ENCODE peak calls at places on chromosomes 5 and 9, in seven cellular contexts. U is ovary, Q is BE2C, F is AG04450, E is brain microvascular endothelial cell, R is GM12878, J is HCT116. D is an unnamed sample.

GRCh38 chr5:59367791-59368394 is 525.6 kb downstream of the PDE4D start:
- DNase-seq in U (peak), Q (peak), F (peak), E (peak), R (no peak), J (peak), D (peak)

GRCh38 chr9:119961774-119962408 is 592.7 kb upstream of the BRINP1 start:
- DNase-seq in U (no peak), Q (peak), F (no peak), E (peak), R (no peak), J (peak), D (no peak)

GRCh38 chr5:89120719-89121118 is 237.7 kb upstream of the MEF2C start:
- DNase-seq in U (no peak), Q (no peak), F (no peak), E (no peak), R (no peak), J (no peak), D (peak)

GRCh38 chr5:22372376-22372775 is 480.8 kb downstream of the CDH12 start:
- DNase-seq in U (no peak), Q (no peak), F (peak), E (no peak), R (no peak), J (no peak), D (no peak)

GRCh38 chr5:6342689-6343315 is 35.5 kb downstream of the MED10 start:
- DNase-seq in U (no peak), Q (no peak), F (no peak), E (no peak), R (no peak), J (no peak), D (no peak)

GRCh38 chr9:115628426-115628825 is 510.5 kb upstream of the TNC start:
- DNase-seq in U (no peak), Q (no peak), F (no peak), E (no peak), R (no peak), J (no peak), D (no peak)

GRCh38 chr5:100595152-100595811 is 60.1 kb downstream of the FAM174A start:
- DNase-seq in U (no peak), Q (no peak), F (peak), E (peak), R (no peak), J (no peak), D (peak)

GRCh38 chr5:141889282-141889871 is 11.2 kb upstream of the PCDH1 start:
- DNase-seq in U (no peak), Q (no peak), F (no peak), E (no peak), R (no peak), J (no peak), D (peak)

GRCh38 chr9:86531273-86531672 is 177.1 kb upstream of the TUT7 start:
- DNase-seq in U (no peak), Q (no peak), F (no peak), E (no peak), R (no peak), J (no peak), D (no peak)

GRCh38 chr9:3863114-3863528 is 337.3 kb upstream of the RFX3 start:
- DNase-seq in U (no peak), Q (no peak), F (no peak), E (peak), R (no peak), J (peak), D (peak)

GRCh38 chr5:16957305-16958165 is 21.4 kb upstream of the MYO10 start:
- DNase-seq in U (no peak), Q (no peak), F (peak), E (peak), R (no peak), J (no peak), D (peak)

GRCh38 chr5:58887311-58887710 is 304.4 kb downstream of the RAB3C start:
- DNase-seq in U (no peak), Q (no peak), F (no peak), E (no peak), R (no peak), J (no peak), D (no peak)

GRCh38 chr9:110192531-110193326 is 15.2 kb downstream of the C9orf152 start:
- DNase-seq in U (peak), Q (no peak), F (peak), E (peak), R (no peak), J (no peak), D (peak)

GRCh38 chr9:127349483-127350127 is 47.4 kb upstream of the SLC2A8 start:
- DNase-seq in U (no peak), Q (no peak), F (no peak), E (no peak), R (no peak), J (no peak), D (no peak)

GRCh38 chr9:85502815-85503643 is 238.7 kb downstream of the AGTPBP1 start:
- DNase-seq in U (no peak), Q (no peak), F (no peak), E (no peak), R (no peak), J (no peak), D (no peak)
- TF ChIP-seq CTCF in U (no peak), Q (peak), F (no peak), E (peak), R (no peak), J (no peak), D (no peak)

GRCh38 chr9:121125590-121125989 is 50.8 kb downstream of the CNTRL start:
- DNase-seq in U (no peak), Q (no peak), F (no peak), E (no peak), R (no peak), J (no peak), D (no peak)

GRCh38 chr9:121121582-121122087 is 46.9 kb downstream of the CNTRL start:
- DNase-seq in U (peak), Q (peak), F (peak), E (peak), R (peak), J (peak), D (peak)

GRCh38 chr9:121123816-121124536 is 49.2 kb downstream of the CNTRL start:
- DNase-seq in U (no peak), Q (no peak), F (no peak), E (no peak), R (no peak), J (no peak), D (no peak)

GRCh38 chr9:121120386-121120785 is 45.6 kb downstream of the CNTRL start:
- DNase-seq in U (no peak), Q (no peak), F (no peak), E (no peak), R (no peak), J (no peak), D (no peak)

DNA sequence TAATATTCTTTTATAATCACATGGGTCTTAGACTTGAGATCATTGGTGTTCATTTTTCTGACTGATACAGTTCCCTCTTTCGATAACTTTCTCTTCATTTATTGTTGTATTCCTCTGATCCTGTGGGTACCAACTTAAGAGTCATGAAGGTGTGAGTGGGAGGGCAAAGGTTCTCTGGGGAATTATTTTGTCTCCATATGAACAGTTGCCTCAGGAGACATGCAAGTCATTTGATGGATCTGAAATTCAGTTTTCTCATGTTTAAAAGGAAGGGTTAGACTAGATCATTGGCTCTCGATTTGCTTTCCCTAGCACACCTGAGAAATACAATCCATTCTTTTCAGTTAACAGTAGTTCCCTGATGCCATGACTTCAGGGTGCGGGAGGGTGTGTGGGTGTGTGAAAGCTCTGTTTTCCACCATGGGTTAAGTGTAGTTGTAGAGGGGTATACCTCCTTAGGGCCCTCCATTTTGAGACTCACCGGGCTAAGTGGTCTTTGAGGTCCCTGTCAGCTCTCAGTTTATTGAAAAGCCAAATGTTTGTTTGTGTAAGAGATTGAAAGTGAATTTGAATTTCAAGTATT is 47.8 kb downstream of the CNTRL start:
- DNase-seq in U (no peak), Q (no peak), F (no peak), E (no peak), R (peak), J (no peak), D (peak)
- H3K4me3 ChIP-seq in U (no peak), Q (peak), F (peak), E (peak), R (peak), J (peak), D (peak)

DNA sequence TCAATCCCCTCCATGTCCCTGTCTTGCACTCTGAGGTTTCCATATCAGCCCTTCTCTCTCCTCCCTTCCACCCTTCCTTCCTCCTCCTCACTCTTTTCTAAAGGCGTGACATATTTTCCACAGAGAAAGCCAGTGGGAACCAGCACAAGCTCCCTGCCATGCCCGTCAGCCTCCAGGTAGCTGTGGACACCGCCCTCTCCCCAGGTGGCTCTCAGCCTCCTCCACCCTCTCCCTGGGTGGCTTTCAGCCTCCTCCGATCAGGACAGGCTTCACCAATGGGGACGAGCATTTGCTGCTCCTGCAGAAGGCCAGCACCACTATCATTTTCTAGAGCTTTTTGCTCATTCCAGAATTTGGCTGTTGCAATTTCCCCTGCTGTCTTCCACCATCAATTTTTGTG is 236.6 kb downstream of the GADD45G start:
- DNase-seq in U (no peak), Q (no peak), F (no peak), E (no peak), R (no peak), J (no peak), D (no peak)
- TF ChIP-seq CTCF in U (no peak), Q (no peak), F (no peak), E (no peak), R (no peak), J (no peak), D (no peak)

DNA sequence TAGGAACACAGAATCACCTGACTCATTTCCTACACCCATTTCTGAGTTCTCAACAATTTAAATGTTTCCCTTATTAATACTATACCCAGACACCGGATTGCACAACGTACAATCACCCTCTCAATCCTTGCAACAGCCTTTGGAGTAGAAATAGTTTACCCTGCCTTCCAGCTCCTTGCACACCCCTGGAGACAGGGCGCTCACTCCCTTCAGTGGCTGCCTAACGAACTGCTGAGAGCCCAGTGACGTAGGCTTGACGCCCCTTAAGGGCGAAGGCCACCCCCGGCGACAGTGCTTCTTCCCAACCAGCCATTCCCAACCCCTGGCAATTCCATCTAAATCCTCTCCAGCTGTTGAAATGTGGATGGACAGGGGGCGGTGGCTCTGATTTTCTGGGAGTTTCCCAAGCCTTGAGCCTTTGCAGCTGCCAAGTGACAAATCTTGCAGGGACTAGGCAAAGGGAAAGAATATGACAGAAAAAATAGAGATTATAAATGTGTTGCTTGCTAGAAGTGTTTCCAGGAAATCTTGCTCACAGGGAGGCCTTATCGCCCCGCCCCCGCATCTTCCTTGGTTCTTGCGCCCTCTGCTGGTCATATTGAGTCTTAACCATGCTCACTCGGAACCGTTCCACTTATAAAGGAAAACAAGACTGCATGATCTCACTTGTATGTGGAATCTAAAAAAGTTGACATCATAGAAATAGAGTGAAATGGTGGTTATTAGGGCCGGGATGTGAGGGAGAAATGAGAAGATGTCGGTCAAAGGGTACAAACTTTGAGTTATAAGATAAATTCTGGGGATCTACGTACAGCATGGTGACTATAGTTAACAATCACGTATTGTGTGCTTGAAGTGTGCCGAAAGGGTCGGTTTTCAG is 7.6 kb upstream of the BARX1 start:
- DNase-seq in U (peak), Q (peak), F (peak), E (peak), R (peak), J (peak), D (peak)
- H3K4me3 ChIP-seq in U (no peak), Q (no peak), F (no peak), E (no peak), R (no peak), J (no peak), D (no peak)

GRCh38 chr5:33594006-33594405 is 153.2 kb downstream of the TARS1 start:
- DNase-seq in U (no peak), Q (no peak), F (no peak), E (peak), R (no peak), J (no peak), D (peak)

GRCh38 chr5:33592245-33592644 is 151.5 kb downstream of the TARS1 start:
- DNase-seq in U (no peak), Q (no peak), F (no peak), E (no peak), R (no peak), J (no peak), D (no peak)

GRCh38 chr5:33583332-33583731 is 142.6 kb downstream of the TARS1 start:
- DNase-seq in U (no peak), Q (no peak), F (no peak), E (no peak), R (no peak), J (no peak), D (no peak)

GRCh38 chr5:33588654-33589372 is 148.0 kb downstream of the TARS1 start:
- DNase-seq in U (no peak), Q (peak), F (no peak), E (no peak), R (no peak), J (peak), D (no peak)
- TF ChIP-seq CTCF in U (no peak), Q (peak), F (peak), E (peak), R (peak), J (peak), D (peak)

GRCh38 chr5:76754765-76755164 is 38.8 kb downstream of the F2R start:
- DNase-seq in U (no peak), Q (no peak), F (no peak), E (no peak), R (no peak), J (no peak), D (no peak)

GRCh38 chr5:76751291-76751690 is 35.4 kb downstream of the F2R start:
- DNase-seq in U (no peak), Q (no peak), F (no peak), E (no peak), R (no peak), J (no peak), D (no peak)

GRCh38 chr5:76757049-76757448 is 41.1 kb downstream of the F2R start:
- DNase-seq in U (no peak), Q (no peak), F (no peak), E (no peak), R (no peak), J (no peak), D (no peak)

GRCh38 chr5:76755779-76756637 is 40.1 kb downstream of the F2R start:
- DNase-seq in U (no peak), Q (no peak), F (no peak), E (no peak), R (no peak), J (no peak), D (no peak)
- H3K4me3 ChIP-seq in U (no peak), Q (no peak), F (no peak), E (no peak), R (no peak), J (no peak), D (no peak)

GRCh38 chr9:93132946-93133640 is 958 bp downstream of the NINJ1 start:
- DNase-seq in U (peak), Q (no peak), F (no peak), E (no peak), R (no peak), J (no peak), D (no peak)

GRCh38 chr9:93132287-93132927 is 1.6 kb downstream of the NINJ1 start:
- DNase-seq in U (peak), Q (peak), F (no peak), E (no peak), R (no peak), J (no peak), D (peak)

GRCh38 chr9:93134018-93134739 is at the start of gene NINJ1:
- DNase-seq in U (peak), Q (peak), F (no peak), E (peak), R (peak), J (peak), D (peak)

GRCh38 chr9:93134740-93135444 is 841 bp upstream of the NINJ1 start:
- DNase-seq in U (peak), Q (no peak), F (no peak), E (no peak), R (no peak), J (no peak), D (no peak)

GRCh38 chr9:93133641-93134017 is 422 bp downstream of the NINJ1 start:
- DNase-seq in U (peak), Q (peak), F (peak), E (peak), R (no peak), J (no peak), D (peak)
- TF ChIP-seq CTCF in U (no peak), Q (no peak), F (no peak), E (no peak), R (no peak), J (no peak), D (no peak)

DNA sequence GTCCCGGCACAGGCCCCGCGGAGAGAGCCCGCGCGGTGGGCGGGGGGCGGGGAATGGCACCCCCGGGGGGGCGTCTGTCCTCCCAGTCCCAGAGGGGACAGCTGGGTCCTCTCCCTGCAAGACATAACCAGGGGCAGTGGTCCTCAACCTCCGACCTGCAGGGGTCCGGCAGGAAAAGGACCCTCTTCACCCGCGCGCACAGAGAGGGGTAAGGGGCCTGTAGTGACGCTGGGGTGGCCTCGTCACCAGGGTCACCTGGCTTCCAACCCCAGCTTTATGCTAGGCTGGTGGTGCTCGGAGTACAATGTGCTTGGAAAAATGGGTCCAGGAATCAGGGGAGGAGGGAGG is 34.2 kb downstream of the LHX2 start:
- DNase-seq in U (peak), Q (no peak), F (no peak), E (no peak), R (no peak), J (no peak), D (no peak)
- H3K4me3 ChIP-seq in U (peak), Q (peak), F (peak), E (no peak), R (no peak), J (no peak), D (no peak)

GRCh38 chr5:158810615-158811014 is 289.1 kb downstream of the EBF1 start:
- DNase-seq in U (no peak), Q (no peak), F (no peak), E (no peak), R (no peak), J (no peak), D (no peak)
- TF ChIP-seq CTCF in U (no peak), Q (no peak), F (no peak), E (no peak), R (no peak), J (no peak), D (no peak)

GRCh38 chr9:132472199-132472598 is 62.2 kb downstream of the CFAP77 start:
- DNase-seq in U (no peak), Q (no peak), F (no peak), E (no peak), R (no peak), J (no peak), D (no peak)

GRCh38 chr9:132478353-132478752 is 68.3 kb downstream of the CFAP77 start:
- DNase-seq in U (no peak), Q (no peak), F (no peak), E (no peak), R (no peak), J (no peak), D (no peak)

GRCh38 chr9:132474253-132474652 is 64.2 kb downstream of the CFAP77 start:
- DNase-seq in U (no peak), Q (no peak), F (no peak), E (peak), R (no peak), J (no peak), D (no peak)

DNA sequence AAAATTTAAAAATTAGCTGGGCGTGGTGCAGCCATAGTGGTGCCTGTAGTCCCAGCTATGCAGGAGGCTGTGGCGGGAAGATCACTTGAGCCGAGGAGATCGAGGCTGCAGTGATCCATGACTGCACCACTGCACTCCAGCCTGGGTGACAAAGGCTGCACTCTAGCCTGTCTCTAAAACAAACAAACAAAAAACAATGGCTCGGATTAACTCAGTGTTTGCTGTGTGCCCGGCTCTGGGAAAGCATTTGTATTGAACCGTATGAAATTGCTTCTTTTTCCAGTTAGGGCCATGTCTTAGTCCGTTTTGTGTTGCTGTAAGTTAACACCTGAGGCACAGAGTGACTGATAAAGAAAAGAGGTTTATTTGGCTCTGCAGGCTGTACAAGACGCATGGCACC is 62.6 kb downstream of the CFAP77 start:
- DNase-seq in U (no peak), Q (no peak), F (no peak), E (no peak), R (no peak), J (no peak), D (no peak)
- H3K4me3 ChIP-seq in U (no peak), Q (no peak), F (no peak), E (no peak), R (no peak), J (no peak), D (no peak)

D was measured in fibroblast of the aortic adventitia.